ENCODE peak calls at places on chromosomes 7 and 10, in seven cellular contexts. Z, Q, I, P, O, E and C are unnamed samples.

GRCh38 chr7:149291036-149291835 is 29.2 kb downstream of the ZNF783 start:
- DNase-seq in Z (no peak), Q (no peak), I (no peak), P (no peak), O (no peak), E (peak; percentile 40), C (no peak)

GRCh38 chr7:64830926-64831325 is 36.7 kb downstream of the ZNF138 start:
- DNase-seq in Z (no peak), Q (no peak), I (no peak), P (no peak), O (no peak), E (no peak), C (no peak)

GRCh38 chr7:45885264-45885882 is 2.9 kb upstream of the IGFBP1 start:
- DNase-seq in Z (peak; percentile 63), Q (no peak), I (peak; percentile 24), P (peak; percentile 53), O (no peak), E (no peak), C (no peak)

GRCh38 chr7:98280791-98281756 is at the start of gene BRI3:
- DNase-seq in Z (peak; percentile 85), Q (peak; percentile 95), I (peak; percentile 87), P (peak; percentile 89), O (peak; percentile 81), E (peak; percentile 94), C (peak; percentile 90)

GRCh38 chr7:96212474-96212873 is 109.4 kb downstream of the SLC25A13 start:
- DNase-seq in Z (no peak), Q (no peak), I (no peak), P (no peak), O (no peak), E (no peak), C (no peak)

GRCh38 chr7:131945948-131946525 is 389.6 kb upstream of the PODXL start:
- DNase-seq in Z (no peak), Q (peak; percentile 53), I (no peak), P (no peak), O (no peak), E (no peak), C (no peak)

GRCh38 chr7:97016392-97017196 is 8.0 kb downstream of the DLX5 start:
- DNase-seq in Z (no peak), Q (no peak), I (no peak), P (no peak), O (no peak), E (no peak), C (no peak)

GRCh38 chr7:158784270-158784669 is 45.0 kb downstream of the ESYT2 start:
- DNase-seq in Z (no peak), Q (no peak), I (no peak), P (peak; percentile 11), O (no peak), E (no peak), C (no peak)

GRCh38 chr7:141674702-141675101 is 27.3 kb downstream of the DENND11 start:
- DNase-seq in Z (no peak), Q (no peak), I (no peak), P (peak; percentile 6), O (no peak), E (peak; percentile 23), C (no peak)

GRCh38 chr7:73304071-73304470 is 4.6 kb downstream of the NSUN5 start:
- DNase-seq in Z (no peak), Q (no peak), I (no peak), P (no peak), O (no peak), E (no peak), C (no peak)

DNA sequence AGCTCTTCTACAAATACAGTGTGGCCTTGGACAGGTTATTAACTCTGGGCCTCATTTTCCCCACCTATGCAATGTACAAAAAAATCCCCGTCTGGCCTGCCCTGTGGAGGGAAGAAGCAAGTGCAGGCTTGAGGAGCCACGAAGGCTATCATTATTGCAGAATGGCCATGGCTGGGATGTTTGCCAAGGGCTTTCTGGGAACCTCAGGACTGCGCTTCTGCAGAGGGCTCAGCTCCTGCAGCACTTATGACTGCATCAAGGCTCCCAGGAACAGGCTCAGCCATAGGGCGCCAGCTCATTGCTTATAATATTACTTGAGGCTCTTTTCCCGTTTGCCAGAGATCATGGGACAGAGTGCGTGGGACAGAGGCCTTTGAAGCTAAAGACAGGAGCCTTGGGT is 20.5 kb upstream of the C10orf105 start:
- DNase-seq in Z (no peak), Q (peak; percentile 17), I (peak; percentile 43), P (no peak), O (no peak), E (no peak), C (no peak)
- TF ChIP-seq CTCF in Z (no peak), Q (no peak), I (peak; percentile 2), P (no peak), O (no peak), E (no peak), C (no peak)

DNA sequence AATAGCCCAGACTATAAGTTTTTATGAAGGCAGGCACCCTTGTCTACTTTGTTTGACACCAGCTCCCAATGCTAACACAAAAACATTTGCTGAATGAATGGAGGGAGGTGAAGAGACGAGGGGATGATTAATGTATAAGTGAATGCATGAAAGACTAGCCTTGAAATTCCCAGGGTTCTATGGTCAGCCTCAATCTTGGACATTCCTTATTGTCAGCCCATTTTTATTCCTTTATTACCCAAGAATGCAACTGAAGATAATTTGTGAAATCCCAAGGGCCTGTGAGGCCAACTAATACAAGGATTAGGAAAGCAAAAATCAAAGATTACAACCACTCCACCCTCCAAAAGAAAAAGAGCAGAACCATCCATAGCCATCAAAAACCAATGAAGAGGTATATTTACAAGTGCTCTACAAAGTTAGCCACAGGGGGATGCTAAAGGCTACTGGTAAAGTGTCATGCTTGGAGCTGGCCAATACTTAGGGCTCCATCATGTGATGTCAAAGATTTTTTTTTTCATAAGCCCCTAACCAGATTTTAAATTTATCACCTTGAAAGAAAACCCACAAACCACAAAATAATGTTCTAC is 40.0 kb upstream of the ASAH2 start:
- DNase-seq in Z (no peak), Q (no peak), I (peak; percentile 44), P (peak; percentile 43), O (no peak), E (no peak), C (no peak)
- TF ChIP-seq CTCF in Z (peak; percentile 12), Q (no peak), I (peak; percentile 58), P (peak; percentile 64), O (no peak), E (peak; percentile 5), C (no peak)

GRCh38 chr10:101130984-101131961 is at the start of gene TLX1:
- DNase-seq in Z (no peak), Q (no peak), I (no peak), P (no peak), O (no peak), E (peak; percentile 50), C (no peak)
- TF ChIP-seq CTCF in Z (no peak), Q (no peak), I (no peak), P (no peak), O (no peak), E (no peak), C (no peak)

GRCh38 chr10:122279725-122280141 is 8.6 kb downstream of the BTBD16 start:
- DNase-seq in Z (peak; percentile 24), Q (no peak), I (peak; percentile 60), P (peak; percentile 62), O (no peak), E (peak; percentile 48), C (no peak)
- TF ChIP-seq CTCF in Z (peak; percentile 53), Q (peak; percentile 47), I (peak; percentile 76), P (peak; percentile 86), O (no peak), E (peak; percentile 68), C (peak; percentile 76)

GRCh38 chr7:125059861-125060456 is 130.3 kb upstream of the POT1 start:
- DNase-seq in Z (no peak), Q (no peak), I (peak; percentile 44), P (peak; percentile 56), O (no peak), E (peak; percentile 7), C (no peak)
- TF ChIP-seq CTCF in Z (peak; percentile 42), Q (no peak), I (peak; percentile 33), P (peak; percentile 22), O (no peak), E (no peak), C (peak; percentile 77)

GRCh38 chr10:130179640-130180039 is 43.4 kb downstream of the GLRX3 start:
- DNase-seq in Z (peak; percentile 17), Q (no peak), I (peak; percentile 85), P (peak; percentile 79), O (no peak), E (peak; percentile 68), C (no peak)
- TF ChIP-seq CTCF in Z (peak; percentile 34), Q (no peak), I (peak; percentile 48), P (peak; percentile 61), O (no peak), E (peak; percentile 35), C (peak; percentile 72)